ENCODE peak calls at places on chromosomes 4 and X, in five cellular contexts. N is astrocyte; I is CD8-positive, alpha-beta T cell; F is fibroblast of lung; A is neuronal stem cell. P is an unnamed sample.

GRCh38 chr4:88275516-88275915 is 8.8 kb downstream of the PPM1K start:
- DNase-seq in A (no peak), I (no peak), N (no peak), F (peak; percentile 47), P (no peak)

GRCh38 chrX:47361538-47362511 is 8.6 kb upstream of the ZNF157 start:
- DNase-seq in A (peak; percentile 86), F (peak; percentile 94), I (peak; percentile 30), N (peak; percentile 97), P (no peak)

GRCh38 chr4:127852661-127853060 is 28.0 kb upstream of the PLK4 start:
- DNase-seq in I (no peak), A (no peak), F (no peak), N (no peak), P (no peak)

GRCh38 chr4:181968371-181968770 is 274.8 kb upstream of the TENM3 start:
- DNase-seq in F (peak; percentile 35), I (no peak), A (no peak), N (peak; percentile 92), P (no peak)

GRCh38 chr4:158300012-158300411 is 89.7 kb downstream of the TMEM144 start:
- DNase-seq in N (no peak), F (no peak), I (no peak), A (no peak), P (no peak)

GRCh38 chrX:17859609-17860178 is 1.4 kb downstream of the RAI2 start:
- DNase-seq in N (no peak), F (no peak), A (no peak), I (peak; percentile 24), P (no peak)

GRCh38 chr4:5710962-5711478 is at the start of gene EVC:
- DNase-seq in N (peak; percentile 67), I (peak; percentile 21), F (peak; percentile 81), A (peak; percentile 58), P (peak; percentile 8)

GRCh38 chr4:156672924-156673323 is 298.7 kb downstream of the PDGFC start:
- DNase-seq in F (no peak), A (no peak), I (no peak), N (peak; percentile 87), P (no peak)

GRCh38 chrX:37349131-37350033 is at the start of gene PRRG1:
- DNase-seq in F (peak; percentile 85), A (peak; percentile 70), I (no peak), N (peak; percentile 67), P (no peak)

GRCh38 chr4:169000315-169000714 is 9.7 kb downstream of the CBR4 start:
- DNase-seq in F (no peak), I (no peak), N (no peak), A (no peak), P (no peak)

GRCh38 chr4:107630185-107630705 is 89.8 kb downstream of the PAPSS1 start:
- DNase-seq in N (no peak), I (no peak), F (no peak), A (no peak), P (no peak)

GRCh38 chr4:121112530-121112929 is 40.2 kb upstream of the NDNF start:
- DNase-seq in F (peak; percentile 8), A (no peak), N (no peak), I (no peak), P (no peak)

GRCh38 chr4:179625391-179625790 is 2183.2 kb upstream of the AGA start:
- DNase-seq in F (peak; percentile 83), I (no peak), A (no peak), N (peak; percentile 93), P (no peak)

GRCh38 chr4:150909116-150909515 is 106.0 kb downstream of the LRBA start:
- DNase-seq in A (no peak), N (no peak), F (no peak), I (no peak), P (no peak)

GRCh38 chrX:23844502-23845138 is 61.6 kb downstream of the SAT1 start:
- DNase-seq in A (no peak), N (peak; percentile 21), I (no peak), F (peak; percentile 14), P (no peak)

GRCh38 chr4:101977096-101977495 is 186.6 kb downstream of the BANK1 start:
- DNase-seq in N (peak; percentile 98), A (no peak), I (no peak), F (peak; percentile 95), P (no peak)

GRCh38 chr4:108991929-108992328 is 229.1 kb upstream of the ETNPPL start:
- DNase-seq in N (peak; percentile 83), I (no peak), A (no peak), F (peak; percentile 72), P (no peak)

GRCh38 chrX:53438174-53438831 is 4.1 kb upstream of the HSD17B10 start:
- DNase-seq in I (no peak), A (no peak), N (no peak), F (no peak), P (no peak)

GRCh38 chr4:153241970-153242847 is 38.0 kb downstream of the TRIM2 start:
- DNase-seq in A (no peak), N (no peak), F (peak; percentile 41), I (no peak), P (no peak)

GRCh38 chr4:119785963-119786362 is 157.4 kb upstream of the PDE5A start:
- DNase-seq in A (no peak), N (peak; percentile 10), F (peak; percentile 52), I (no peak), P (no peak)

GRCh38 chr4:80171656-80172055 is 25.6 kb upstream of the PRDM8 start:
- DNase-seq in I (no peak), A (no peak), N (no peak), F (no peak), P (no peak)

GRCh38 chr4:101885574-101885973 is 95.0 kb downstream of the BANK1 start:
- DNase-seq in F (no peak), N (no peak), A (no peak), I (no peak), P (no peak)

GRCh38 chr4:141099326-141099725 is 33.9 kb downstream of the RNF150 start:
- DNase-seq in N (peak; percentile 45), F (peak; percentile 11), A (no peak), I (no peak), P (no peak)

GRCh38 chr4:109385260-109385659 is 48.4 kb upstream of the SEC24B start:
- DNase-seq in I (no peak), F (no peak), N (no peak), A (no peak), P (no peak)

DNA sequence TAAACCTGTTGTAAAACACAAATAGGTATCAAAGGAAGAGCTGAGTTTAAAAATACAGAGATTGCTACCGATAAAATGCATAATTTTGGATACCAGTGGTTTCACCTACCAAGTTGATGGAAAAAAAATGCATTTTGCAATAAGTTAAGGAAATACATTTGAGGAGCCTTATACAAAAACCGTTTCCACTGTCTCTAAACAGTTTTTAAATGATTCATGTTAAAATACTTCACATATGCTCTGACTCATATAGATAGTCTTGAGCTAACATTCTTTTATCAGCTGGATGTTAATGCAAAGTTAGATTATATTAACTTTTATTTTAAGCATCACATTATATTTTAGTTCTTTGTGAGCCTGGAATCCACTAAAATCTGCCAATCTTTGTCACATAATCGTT is 50.6 kb upstream of the ANKRD17 start:
- DNase-seq in I (no peak), F (peak; percentile 53), A (no peak), N (peak; percentile 43), P (no peak)
- H3K4me3 ChIP-seq in I (no peak overlapping the region), F (no peak overlapping the region), A (no peak overlapping the region), N (no peak overlapping the region), P (no peak overlapping the region)

GRCh38 chrX:45200741-45201234 is at the start of gene DIPK2B:
- DNase-seq in N (no peak), I (no peak), A (no peak), F (no peak), P (no peak)
- H3K27ac ChIP-seq in N (no peak within 1 kb of the TSS), I (no peak within 1 kb of the TSS), A (no peak within 1 kb of the TSS), F (no peak within 1 kb of the TSS), P (no peak within 1 kb of the TSS)

GRCh38 chr4:186061919-186062318 is 7.0 kb upstream of the TLR3 start:
- DNase-seq in A (no peak), N (no peak), I (no peak), F (no peak), P (no peak)

GRCh38 chr4:186072516-186072915 is 3.6 kb downstream of the TLR3 start:
- DNase-seq in I (no peak), F (no peak), A (no peak), N (no peak), P (no peak)

GRCh38 chr4:186068581-186069402 is at the start of gene TLR3:
- DNase-seq in I (no peak), A (no peak), F (peak; percentile 54), N (peak; percentile 27), P (no peak)

GRCh38 chr4:186069734-186070133 is 778 bp downstream of the TLR3 start:
- DNase-seq in F (no peak), A (no peak), N (no peak), I (no peak), P (no peak)

DNA sequence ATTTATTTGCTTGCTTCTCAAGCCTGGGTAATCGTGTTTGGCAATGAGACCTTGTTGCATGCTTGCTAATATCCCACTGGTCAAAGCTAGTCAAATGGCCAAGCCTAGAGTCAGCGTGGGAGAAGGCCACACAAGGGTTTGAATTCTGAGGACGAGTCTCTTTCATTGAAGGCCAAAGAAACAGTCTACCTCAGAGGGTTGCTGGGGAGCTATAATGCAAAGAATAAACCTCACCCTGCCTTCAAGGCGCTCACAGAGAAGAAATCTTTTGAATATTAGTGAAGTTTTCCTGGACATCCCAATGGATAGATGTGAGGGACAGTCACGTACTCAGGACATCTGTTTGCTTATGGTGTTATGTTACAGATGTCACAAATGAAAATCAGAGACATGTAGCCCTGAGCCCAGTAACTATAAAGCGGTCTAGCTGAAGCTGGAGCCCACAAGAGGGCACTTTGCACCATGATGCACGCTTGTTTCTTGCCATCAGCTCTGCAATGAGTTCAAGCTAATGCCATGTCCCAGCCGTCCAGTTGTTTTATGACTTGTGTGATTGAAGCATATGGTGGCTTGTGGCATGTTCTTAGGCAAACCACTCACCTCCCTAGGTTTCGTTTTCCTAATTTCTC is 1.1 kb upstream of the TLR3 start:
- DNase-seq in A (no peak), F (peak; percentile 75), I (peak; percentile 37), N (peak; percentile 9), P (peak; percentile 11)
- H3K4me3 ChIP-seq in A (no peak overlapping the region), F (peak overlapping the region; percentile 21), I (peak overlapping the region; percentile 46), N (peak overlapping the region; percentile 66), P (peak overlapping the region; percentile 63)

GRCh38 chr4:89363156-89363555 is 55.6 kb upstream of the GPRIN3 start:
- DNase-seq in I (no peak), N (no peak), F (no peak), A (no peak), P (no peak)

GRCh38 chr4:89357346-89357745 is 49.7 kb upstream of the GPRIN3 start:
- DNase-seq in N (no peak), I (no peak), F (no peak), A (no peak), P (no peak)

GRCh38 chr4:89356086-89356485 is 48.5 kb upstream of the GPRIN3 start:
- DNase-seq in N (peak; percentile 17), I (no peak), A (no peak), F (no peak), P (no peak)

GRCh38 chr4:89357787-89358186 is 50.2 kb upstream of the GPRIN3 start:
- DNase-seq in A (no peak), F (no peak), I (no peak), N (no peak), P (no peak)

GRCh38 chr4:89358935-89359364 is 51.4 kb upstream of the GPRIN3 start:
- DNase-seq in N (no peak), F (no peak), I (no peak), A (no peak), P (no peak)
- H3K27ac ChIP-seq in N (no peak overlapping the region), F (no peak overlapping the region), I (no peak overlapping the region), A (no peak overlapping the region), P (no peak overlapping the region)

DNA sequence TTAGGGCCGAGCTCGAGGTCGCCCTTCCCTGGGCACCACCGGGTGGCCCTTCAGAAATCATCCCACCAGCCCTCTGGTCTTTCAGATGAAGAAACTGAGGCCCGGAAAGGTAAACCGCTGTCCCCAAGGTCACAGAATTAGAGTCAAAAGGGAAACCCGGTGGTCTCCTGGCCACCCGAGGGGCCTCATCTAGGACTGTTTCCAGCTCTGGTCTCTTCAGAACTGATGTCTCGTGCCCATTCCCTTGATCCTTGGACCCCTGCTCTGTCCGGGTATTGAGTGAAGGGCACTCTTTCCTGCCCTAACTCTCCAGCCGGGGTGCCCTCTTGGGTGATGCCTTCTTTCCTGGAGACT is 841 bp downstream of the HTRA3 start:
- DNase-seq in N (no peak), F (no peak), A (no peak), I (no peak), P (no peak)
- H3K4me3 ChIP-seq in N (no peak overlapping the region), F (no peak overlapping the region), A (no peak overlapping the region), I (no peak overlapping the region), P (no peak overlapping the region)